ENCODE peak calls at places on chromosomes 6 and 20, in six cellular contexts. One of them, this sample, is unnamed.
A peak's percentile ranks its signal among the peaks of the same experiment; 100 is the strongest.

GRCh38 chr6:34511923-34512737 is 44.0 kb downstream of the SPDEF start:
- DNase-seq in K562: no peak
- DNase-seq in H1: no peak
- DNase-seq in HepG2: no peak
- DNase-seq in WTC11: no peak
- DNase-seq in GM12878: no peak
- DNase-seq in this sample: no peak

GRCh38 chr6:134230087-134230717 is 87.7 kb downstream of the SGK1 start:
- DNase-seq in HepG2: no peak
- DNase-seq in WTC11: no peak
- DNase-seq in K562: no peak
- DNase-seq in H1: no peak
- DNase-seq in GM12878: no peak
- DNase-seq in this sample: peak; percentile 39

GRCh38 chr20:63441777-63442493 is 30.5 kb downstream of the KCNQ2 start:
- DNase-seq in K562: no peak
- DNase-seq in GM12878: peak; percentile 26
- DNase-seq in HepG2: peak; percentile 58
- DNase-seq in WTC11: peak; percentile 77
- DNase-seq in H1: peak; percentile 79
- DNase-seq in this sample: peak; percentile 74

GRCh38 chr6:111664565-111665039 is 58.9 kb upstream of the TRAF3IP2 start:
- DNase-seq in GM12878: no peak
- DNase-seq in HepG2: no peak
- DNase-seq in H1: no peak
- DNase-seq in WTC11: no peak
- DNase-seq in K562: no peak
- DNase-seq in this sample: no peak

GRCh38 chr6:16296061-16296670 is 57.8 kb downstream of the GMPR start:
- DNase-seq in WTC11: no peak
- DNase-seq in H1: no peak
- DNase-seq in K562: no peak
- DNase-seq in HepG2: no peak
- DNase-seq in GM12878: no peak
- DNase-seq in this sample: no peak

GRCh38 chr20:58665606-58666005 is 14.5 kb downstream of the STX16 start:
- DNase-seq in H1: peak; percentile 34
- DNase-seq in K562: no peak
- DNase-seq in GM12878: no peak
- DNase-seq in WTC11: no peak
- DNase-seq in HepG2: no peak
- DNase-seq in this sample: no peak

GRCh38 chr20:45406260-45407066 is 1.6 kb upstream of the DBNDD2 start:
- DNase-seq in HepG2: no peak
- DNase-seq in H1: peak; percentile 78
- DNase-seq in GM12878: no peak
- DNase-seq in K562: peak; percentile 87
- DNase-seq in WTC11: peak; percentile 76
- DNase-seq in this sample: peak; percentile 85

GRCh38 chr20:50019466-50020256 is 36.9 kb downstream of the SNAI1 start:
- DNase-seq in K562: no peak
- DNase-seq in HepG2: no peak
- DNase-seq in H1: no peak
- DNase-seq in GM12878: no peak
- DNase-seq in WTC11: no peak
- DNase-seq in this sample: no peak

GRCh38 chr20:45863543-45864470 is 6.4 kb downstream of the ZSWIM3 start:
- DNase-seq in WTC11: no peak
- DNase-seq in H1: no peak
- DNase-seq in GM12878: no peak
- DNase-seq in K562: no peak
- DNase-seq in HepG2: peak; percentile 97
- DNase-seq in this sample: no peak

GRCh38 chr6:169824021-169824420 is 72.6 kb downstream of the ERMARD start:
- DNase-seq in H1: peak; percentile 30
- DNase-seq in HepG2: no peak
- DNase-seq in WTC11: no peak
- DNase-seq in GM12878: no peak
- DNase-seq in K562: no peak
- DNase-seq in this sample: no peak

GRCh38 chr6:97958143-97958542 is 675.1 kb upstream of the MMS22L start:
- DNase-seq in H1: peak; percentile 57
- DNase-seq in K562: no peak
- DNase-seq in GM12878: no peak
- DNase-seq in WTC11: peak; percentile 60
- DNase-seq in HepG2: no peak
- DNase-seq in this sample: peak; percentile 47

DNA sequence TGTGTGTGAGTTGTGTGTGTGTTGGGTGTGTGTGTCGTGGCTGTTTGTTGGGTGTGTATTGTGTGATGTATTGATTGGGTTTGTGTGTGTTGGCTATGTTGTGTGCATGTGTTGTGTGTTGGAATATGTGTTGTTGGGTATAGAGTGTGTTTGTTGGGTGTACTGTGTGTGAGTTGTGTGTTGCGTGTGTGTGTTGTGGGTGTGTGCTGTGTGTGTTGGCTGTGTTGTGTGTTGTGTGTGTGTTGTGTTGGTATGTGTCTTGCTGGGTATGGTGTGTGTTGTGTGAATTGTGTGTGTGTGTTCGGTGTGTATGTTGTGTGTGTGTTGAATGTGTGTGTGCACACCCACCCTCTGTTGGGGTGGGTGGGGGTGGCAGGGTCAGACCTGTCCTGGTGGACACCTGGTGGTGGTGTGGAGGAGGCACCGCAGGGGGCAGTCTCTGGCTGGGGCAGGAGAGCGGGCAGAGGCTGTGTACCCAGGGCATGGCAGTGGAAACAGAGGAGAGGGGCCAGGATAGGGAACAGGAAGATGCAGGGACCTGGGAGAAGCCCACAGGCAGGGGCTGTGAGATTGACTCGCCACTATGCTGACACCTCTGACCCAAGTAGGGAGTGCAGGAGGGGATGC is 25.5 kb upstream of the PXDC1 start:
- DNase-seq in K562: no peak
- DNase-seq in HepG2: peak; percentile 57
- DNase-seq in GM12878: no peak
- DNase-seq in WTC11: no peak
- DNase-seq in H1: no peak
- DNase-seq in this sample: peak; percentile 57
- TF ChIP-seq CTCF in K562: no peak
- TF ChIP-seq CTCF in HepG2: peak; percentile 77
- TF ChIP-seq CTCF in GM12878: no peak
- TF ChIP-seq CTCF in WTC11: no peak
- TF ChIP-seq CTCF in H1: peak; percentile 29
- TF ChIP-seq CTCF in this sample: peak; percentile 16

GRCh38 chr6:141498980-141499379 is 633.7 kb upstream of the GJE1 start:
- DNase-seq in GM12878: no peak
- DNase-seq in WTC11: no peak
- DNase-seq in HepG2: no peak
- DNase-seq in H1: no peak
- DNase-seq in K562: no peak
- DNase-seq in this sample: no peak
- TF ChIP-seq CREB1 in GM12878: no peak
- TF ChIP-seq CREB1 in WTC11: no peak
- TF ChIP-seq CREB1 in HepG2: no peak
- TF ChIP-seq CREB1 in H1: no peak
- TF ChIP-seq CREB1 in K562: no peak
- TF ChIP-seq CREB1 in this sample: no peak

GRCh38 chr20:48965189-48965910 is 43.8 kb downstream of the ARFGEF2 start:
- DNase-seq in GM12878: no peak
- DNase-seq in HepG2: no peak
- DNase-seq in H1: no peak
- DNase-seq in WTC11: no peak
- DNase-seq in K562: no peak
- DNase-seq in this sample: no peak
- TF ChIP-seq CTCF in GM12878: no peak
- TF ChIP-seq CTCF in HepG2: no peak
- TF ChIP-seq CTCF in H1: no peak
- TF ChIP-seq CTCF in WTC11: no peak
- TF ChIP-seq CTCF in K562: no peak
- TF ChIP-seq CTCF in this sample: no peak

GRCh38 chr20:61533231-61533631 is 281.2 kb downstream of the CDH4 start:
- DNase-seq in GM12878: no peak
- DNase-seq in HepG2: no peak
- DNase-seq in H1: no peak
- DNase-seq in K562: no peak
- DNase-seq in WTC11: no peak
- DNase-seq in this sample: no peak

GRCh38 chr20:61534346-61534745 is 282.3 kb downstream of the CDH4 start:
- DNase-seq in GM12878: no peak
- DNase-seq in H1: no peak
- DNase-seq in WTC11: no peak
- DNase-seq in K562: no peak
- DNase-seq in HepG2: no peak
- DNase-seq in this sample: no peak

GRCh38 chr20:61532736-61533135 is 280.7 kb downstream of the CDH4 start:
- DNase-seq in H1: no peak
- DNase-seq in GM12878: no peak
- DNase-seq in K562: no peak
- DNase-seq in WTC11: no peak
- DNase-seq in HepG2: no peak
- DNase-seq in this sample: no peak

GRCh38 chr20:61529354-61529753 is 277.3 kb downstream of the CDH4 start:
- DNase-seq in GM12878: no peak
- DNase-seq in WTC11: no peak
- DNase-seq in K562: no peak
- DNase-seq in H1: no peak
- DNase-seq in HepG2: no peak
- DNase-seq in this sample: no peak

GRCh38 chr20:61531553-61532345 is 279.7 kb downstream of the CDH4 start:
- DNase-seq in K562: no peak
- DNase-seq in HepG2: no peak
- DNase-seq in WTC11: no peak
- DNase-seq in H1: no peak
- DNase-seq in GM12878: no peak
- DNase-seq in this sample: no peak
- TF ChIP-seq CREB1 in K562: no peak
- TF ChIP-seq CREB1 in HepG2: no peak
- TF ChIP-seq CREB1 in WTC11: no peak
- TF ChIP-seq CREB1 in H1: no peak
- TF ChIP-seq CREB1 in GM12878: no peak
- TF ChIP-seq CREB1 in this sample: no peak

GRCh38 chr6:20946037-20946436 is 411.8 kb downstream of the CDKAL1 start:
- DNase-seq in WTC11: no peak
- DNase-seq in H1: no peak
- DNase-seq in GM12878: peak; percentile 43
- DNase-seq in K562: no peak
- DNase-seq in HepG2: peak; percentile 35
- DNase-seq in this sample: peak; percentile 46
- TF ChIP-seq CTCF in WTC11: no peak
- TF ChIP-seq CTCF in H1: peak; percentile 44
- TF ChIP-seq CTCF in GM12878: peak; percentile 15
- TF ChIP-seq CTCF in K562: no peak
- TF ChIP-seq CTCF in HepG2: no peak
- TF ChIP-seq CTCF in this sample: peak; percentile 31

DNA sequence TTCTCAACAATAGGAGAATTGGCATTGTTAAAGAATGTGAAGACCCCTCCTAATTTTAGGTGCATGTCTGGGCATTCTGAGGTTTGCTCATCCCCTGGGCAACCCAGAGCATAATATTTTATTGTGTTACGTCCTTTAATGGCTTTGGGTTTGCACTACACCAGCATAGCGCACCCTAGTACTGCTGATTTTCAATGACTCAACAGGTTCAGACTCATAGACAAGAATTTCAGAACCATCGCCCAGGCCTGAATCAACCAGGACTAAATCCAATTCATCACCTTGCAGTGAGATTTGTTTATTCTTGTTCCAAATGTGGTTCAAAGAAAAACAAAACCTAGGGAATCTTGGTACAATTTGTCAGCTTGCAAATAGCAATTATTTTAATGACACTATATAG is 137.8 kb upstream of the PHACTR1 start:
- DNase-seq in HepG2: no peak
- DNase-seq in GM12878: no peak
- DNase-seq in WTC11: no peak
- DNase-seq in H1: no peak
- DNase-seq in K562: no peak
- DNase-seq in this sample: no peak
- TF ChIP-seq CREB1 in HepG2: no peak
- TF ChIP-seq CREB1 in GM12878: no peak
- TF ChIP-seq CREB1 in WTC11: no peak
- TF ChIP-seq CREB1 in H1: no peak
- TF ChIP-seq CREB1 in K562: no peak
- TF ChIP-seq CREB1 in this sample: no peak